ENCODE peak calls at places on chromosomes 1 and 21, in four cellular contexts. One of them, this sample, is unnamed.
A peak's percentile ranks its signal among the peaks of the same experiment; 100 is the strongest.

GRCh38 chr1:62621907-62622306 is 24.6 kb downstream of the ANGPTL3 start:
- DNase-seq in suprapubic skin: no peak
- DNase-seq in left ventricle myocardium inferior: no peak
- DNase-seq in AG04450: peak; percentile 50
- DNase-seq in this sample: no peak

GRCh38 chr1:173330149-173330951 is 123.2 kb upstream of the TNFSF4 start:
- DNase-seq in AG04450: no peak
- DNase-seq in left ventricle myocardium inferior: no peak
- DNase-seq in suprapubic skin: no peak
- DNase-seq in this sample: no peak

GRCh38 chr1:154157520-154158306 is 2.8 kb upstream of the NUP210L start:
- DNase-seq in AG04450: no peak
- DNase-seq in left ventricle myocardium inferior: no peak
- DNase-seq in suprapubic skin: no peak
- DNase-seq in this sample: no peak

GRCh38 chr1:160460683-160461287 is 60.4 kb downstream of the VANGL2 start:
- DNase-seq in AG04450: no peak
- DNase-seq in suprapubic skin: no peak
- DNase-seq in left ventricle myocardium inferior: no peak
- DNase-seq in this sample: no peak

GRCh38 chr1:37410815-37411214 is 63.6 kb upstream of the ZC3H12A start:
- DNase-seq in suprapubic skin: no peak
- DNase-seq in left ventricle myocardium inferior: no peak
- DNase-seq in AG04450: no peak
- DNase-seq in this sample: no peak

GRCh38 chr1:15691434-15692032 is 7.4 kb downstream of the PLEKHM2 start:
- DNase-seq in left ventricle myocardium inferior: peak; percentile 59
- DNase-seq in AG04450: no peak
- DNase-seq in suprapubic skin: no peak
- DNase-seq in this sample: no peak

GRCh38 chr1:10836726-10837125 is 40.3 kb upstream of the CASZ1 start:
- DNase-seq in AG04450: no peak
- DNase-seq in left ventricle myocardium inferior: no peak
- DNase-seq in suprapubic skin: no peak
- DNase-seq in this sample: no peak

GRCh38 chr1:200873116-200873670 is 412 bp downstream of the GPR25 start:
- DNase-seq in suprapubic skin: no peak
- DNase-seq in AG04450: no peak
- DNase-seq in left ventricle myocardium inferior: no peak
- DNase-seq in this sample: no peak

GRCh38 chr1:15353839-15354579 is 55.7 kb upstream of the EFHD2 start:
- DNase-seq in AG04450: no peak
- DNase-seq in suprapubic skin: no peak
- DNase-seq in left ventricle myocardium inferior: no peak
- DNase-seq in this sample: no peak

GRCh38 chr1:172544481-172545104 is 11.6 kb downstream of the SUCO start:
- DNase-seq in suprapubic skin: no peak
- DNase-seq in left ventricle myocardium inferior: no peak
- DNase-seq in AG04450: no peak
- DNase-seq in this sample: no peak

GRCh38 chr1:164557270-164557669 is 1.7 kb upstream of the PBX1 start:
- DNase-seq in AG04450: no peak
- DNase-seq in suprapubic skin: no peak
- DNase-seq in left ventricle myocardium inferior: no peak
- DNase-seq in this sample: no peak

GRCh38 chr1:52632732-52633290 is at the start of gene SHISAL2A:
- DNase-seq in AG04450: no peak
- DNase-seq in suprapubic skin: no peak
- DNase-seq in left ventricle myocardium inferior: peak; percentile 31
- DNase-seq in this sample: no peak

GRCh38 chr1:113515498-113515897 is 125.2 kb downstream of the MAGI3 start:
- DNase-seq in left ventricle myocardium inferior: no peak
- DNase-seq in AG04450: no peak
- DNase-seq in suprapubic skin: no peak
- DNase-seq in this sample: no peak

GRCh38 chr1:174964261-174964984 is 35.3 kb upstream of the CACYBP start:
- DNase-seq in AG04450: no peak
- DNase-seq in left ventricle myocardium inferior: no peak
- DNase-seq in suprapubic skin: no peak
- DNase-seq in this sample: no peak

GRCh38 chr1:174982971-174983689 is 16.6 kb upstream of the CACYBP start:
- DNase-seq in AG04450: no peak
- DNase-seq in suprapubic skin: no peak
- DNase-seq in left ventricle myocardium inferior: no peak
- DNase-seq in this sample: no peak

GRCh38 chr1:231374394-231374793 is 36.3 kb downstream of the SPRTN start:
- DNase-seq in left ventricle myocardium inferior: no peak
- DNase-seq in AG04450: no peak
- DNase-seq in suprapubic skin: no peak
- DNase-seq in this sample: no peak

GRCh38 chr1:247113094-247113497 is 8.9 kb upstream of the ZNF669 start:
- DNase-seq in AG04450: no peak
- DNase-seq in left ventricle myocardium inferior: no peak
- DNase-seq in suprapubic skin: no peak
- DNase-seq in this sample: no peak

GRCh38 chr21:46550511-46550941 is 54.4 kb downstream of the S100B start:
- DNase-seq in suprapubic skin: peak; percentile 67
- DNase-seq in left ventricle myocardium inferior: no peak
- DNase-seq in AG04450: no peak
- DNase-seq in this sample: no peak

GRCh38 chr1:53652441-53653199 is 86.3 kb downstream of the GLIS1 start:
- DNase-seq in left ventricle myocardium inferior: no peak
- DNase-seq in suprapubic skin: peak; percentile 57
- DNase-seq in AG04450: no peak
- DNase-seq in this sample: no peak

GRCh38 chr1:165753934-165754333 is 14.7 kb downstream of the TMCO1 start:
- DNase-seq in suprapubic skin: no peak
- DNase-seq in AG04450: no peak
- DNase-seq in left ventricle myocardium inferior: no peak
- DNase-seq in this sample: no peak

GRCh38 chr1:226920446-226920894 is 19.6 kb upstream of the COQ8A start:
- DNase-seq in AG04450: no peak
- DNase-seq in suprapubic skin: no peak
- DNase-seq in left ventricle myocardium inferior: peak; percentile 76
- DNase-seq in this sample: peak; percentile 74

GRCh38 chr1:10819198-10819901 is 22.9 kb upstream of the CASZ1 start:
- DNase-seq in AG04450: no peak
- DNase-seq in suprapubic skin: no peak
- DNase-seq in left ventricle myocardium inferior: no peak
- DNase-seq in this sample: no peak

GRCh38 chr1:22284236-22284635 is 141.3 kb upstream of the WNT4 start:
- DNase-seq in AG04450: no peak
- DNase-seq in suprapubic skin: no peak
- DNase-seq in left ventricle myocardium inferior: no peak
- DNase-seq in this sample: no peak

GRCh38 chr1:201552941-201553341 is 14.0 kb downstream of the NAV1 start:
- DNase-seq in suprapubic skin: peak; percentile 41
- DNase-seq in left ventricle myocardium inferior: no peak
- DNase-seq in AG04450: no peak
- DNase-seq in this sample: no peak

GRCh38 chr1:153852170-153852569 is 70.6 kb downstream of the GATAD2B start:
- DNase-seq in suprapubic skin: no peak
- DNase-seq in AG04450: no peak
- DNase-seq in left ventricle myocardium inferior: no peak
- DNase-seq in this sample: no peak

GRCh38 chr1:237084399-237085077 is 42.6 kb downstream of the RYR2 start:
- DNase-seq in AG04450: no peak
- DNase-seq in suprapubic skin: no peak
- DNase-seq in left ventricle myocardium inferior: no peak
- DNase-seq in this sample: no peak

GRCh38 chr1:151716771-151717631 is at the start of gene CELF3:
- DNase-seq in suprapubic skin: no peak
- DNase-seq in left ventricle myocardium inferior: no peak
- DNase-seq in AG04450: no peak
- DNase-seq in this sample: no peak

GRCh38 chr1:49060766-49061165 is 284.1 kb upstream of the BEND5 start:
- DNase-seq in AG04450: no peak
- DNase-seq in left ventricle myocardium inferior: no peak
- DNase-seq in suprapubic skin: no peak
- DNase-seq in this sample: no peak

DNA sequence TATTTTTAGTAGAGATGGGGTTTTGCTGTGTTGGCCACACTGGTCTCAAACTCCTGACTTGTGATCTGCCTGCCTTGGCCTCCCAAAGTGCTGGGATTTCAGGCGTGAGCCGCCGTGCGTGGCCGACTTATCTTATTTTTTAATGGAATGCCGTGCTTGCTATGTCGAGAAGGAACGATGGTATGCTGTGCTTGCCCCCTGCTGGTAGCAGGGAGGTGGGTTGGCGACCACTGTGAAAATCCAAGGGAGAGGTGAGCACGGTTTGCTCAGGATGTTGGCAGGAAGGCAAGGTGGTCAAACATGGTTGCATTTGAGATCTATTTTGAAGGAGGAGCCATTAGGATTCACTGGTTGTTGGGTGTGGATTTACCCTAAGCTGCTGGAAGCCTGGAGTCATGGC is 45.8 kb upstream of the RCC2 start:
- DNase-seq in AG04450: no peak
- DNase-seq in left ventricle myocardium inferior: no peak
- DNase-seq in suprapubic skin: no peak
- DNase-seq in this sample: no peak
- TF ChIP-seq CTCF in AG04450: peak; percentile 51
- TF ChIP-seq CTCF in left ventricle myocardium inferior: peak; percentile 50
- TF ChIP-seq CTCF in suprapubic skin: no peak
- TF ChIP-seq CTCF in this sample: no peak

GRCh38 chr1:12593621-12594066 is 24.4 kb downstream of the DHRS3 start:
- DNase-seq in AG04450: no peak
- DNase-seq in left ventricle myocardium inferior: peak; percentile 60
- DNase-seq in suprapubic skin: no peak
- DNase-seq in this sample: no peak
- H3K27ac ChIP-seq in AG04450: no peak overlapping the region
- H3K27ac ChIP-seq in left ventricle myocardium inferior: peak overlapping the region; percentile 93
- H3K27ac ChIP-seq in suprapubic skin: no peak overlapping the region
- H3K27ac ChIP-seq in this sample: peak overlapping the region; percentile 97

DNA sequence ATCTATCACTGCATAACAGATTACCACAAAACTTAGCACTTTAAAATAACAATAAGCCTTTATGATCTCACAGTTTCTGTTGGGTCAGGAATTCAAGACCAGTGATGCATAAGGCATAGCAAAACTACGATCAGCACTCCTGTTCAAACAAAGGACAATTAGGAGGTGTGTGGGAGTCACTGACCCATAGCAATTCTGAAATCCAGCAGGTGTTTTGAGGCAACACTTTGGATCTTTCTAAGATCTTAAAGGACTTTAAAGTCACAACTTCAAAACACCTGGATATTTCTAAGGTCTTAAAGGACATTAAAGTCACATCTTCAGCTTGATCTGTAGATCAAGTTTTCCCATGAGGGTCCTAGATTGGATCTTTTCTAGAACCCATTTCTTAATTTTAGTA is 35.3 kb downstream of the AKT3 start:
- DNase-seq in suprapubic skin: no peak
- DNase-seq in AG04450: no peak
- DNase-seq in left ventricle myocardium inferior: no peak
- DNase-seq in this sample: no peak
- TF ChIP-seq CTCF in suprapubic skin: no peak
- TF ChIP-seq CTCF in AG04450: no peak
- TF ChIP-seq CTCF in left ventricle myocardium inferior: no peak
- TF ChIP-seq CTCF in this sample: no peak

GRCh38 chr1:3904843-3905185 is 4.7 kb upstream of the C1orf174 start:
- DNase-seq in left ventricle myocardium inferior: no peak
- DNase-seq in AG04450: no peak
- DNase-seq in suprapubic skin: no peak
- DNase-seq in this sample: no peak

GRCh38 chr1:3903141-3904005 is 3.3 kb upstream of the C1orf174 start:
- DNase-seq in suprapubic skin: peak; percentile 58
- DNase-seq in AG04450: no peak
- DNase-seq in left ventricle myocardium inferior: no peak
- DNase-seq in this sample: no peak

GRCh38 chr1:3905266-3905952 is 5.3 kb upstream of the C1orf174 start:
- DNase-seq in AG04450: no peak
- DNase-seq in left ventricle myocardium inferior: no peak
- DNase-seq in suprapubic skin: peak; percentile 61
- DNase-seq in this sample: no peak

GRCh38 chr1:3902546-3902945 is 2.5 kb upstream of the C1orf174 start:
- DNase-seq in suprapubic skin: peak; percentile 40
- DNase-seq in AG04450: no peak
- DNase-seq in left ventricle myocardium inferior: no peak
- DNase-seq in this sample: no peak

GRCh38 chr1:3904006-3904842 is 4.2 kb upstream of the C1orf174 start:
- DNase-seq in left ventricle myocardium inferior: no peak
- DNase-seq in AG04450: no peak
- DNase-seq in suprapubic skin: no peak
- DNase-seq in this sample: no peak
- H3K27ac ChIP-seq in left ventricle myocardium inferior: no peak overlapping the region
- H3K27ac ChIP-seq in AG04450: no peak overlapping the region
- H3K27ac ChIP-seq in suprapubic skin: no peak overlapping the region
- H3K27ac ChIP-seq in this sample: no peak overlapping the region